ENCODE peak calls at places on chromosome 11, in eight cellular contexts. U, L, B, O, G, Y, X and R are unnamed samples.

GRCh38 chr11:112564228-112564955 is 303.7 kb upstream of the PLET1 start:
- DNase-seq in G (no peak), B (peak), L (no peak), O (no peak), X (peak), U (no peak), Y (no peak), R (peak)

GRCh38 chr11:115409691-115410220 is 94.5 kb downstream of the CADM1 start:
- DNase-seq in O (no peak), U (no peak), B (no peak), Y (no peak), L (no peak), X (no peak), G (no peak), R (no peak)

GRCh38 chr11:8688414-8689362 is 6.1 kb downstream of the RPL27A start:
- DNase-seq in O (peak), G (peak), L (peak), B (peak), X (peak), Y (peak), U (peak), R (peak)

GRCh38 chr11:9397746-9398680 is 13.6 kb downstream of the IPO7 start:
- DNase-seq in Y (no peak), G (no peak), O (peak), B (no peak), U (no peak), L (no peak), X (peak), R (no peak)

GRCh38 chr11:70067591-70068341 is 10.4 kb upstream of the ANO1 start:
- DNase-seq in X (no peak), U (no peak), G (no peak), B (peak), L (no peak), O (no peak), Y (peak), R (no peak)

GRCh38 chr11:69298778-69299461 is 5.0 kb downstream of the MYEOV start:
- DNase-seq in B (peak), O (no peak), Y (no peak), X (peak), U (no peak), G (no peak), L (no peak), R (no peak)

GRCh38 chr11:73237471-73238290 is 19.6 kb downstream of the P2RY2 start:
- DNase-seq in U (no peak), G (peak), O (no peak), L (no peak), Y (no peak), X (peak), B (no peak), R (no peak)

GRCh38 chr11:17415523-17416104 is 27.2 kb upstream of the KCNJ11 start:
- DNase-seq in U (no peak), G (no peak), B (no peak), X (no peak), L (no peak), Y (no peak), O (no peak), R (no peak)

GRCh38 chr11:118928108-118928869 is 2.6 kb upstream of the BCL9L start:
- DNase-seq in L (peak), X (peak), U (peak), B (peak), G (peak), O (peak), Y (peak), R (peak)

GRCh38 chr11:6695377-6695776 is 12.2 kb upstream of the MRPL17 start:
- DNase-seq in B (no peak), G (no peak), L (no peak), X (peak), Y (no peak), O (no peak), U (no peak), R (no peak)

GRCh38 chr11:72234514-72234830 is 9.5 kb downstream of the PHOX2A start:
- DNase-seq in Y (no peak), O (no peak), X (no peak), B (no peak), L (no peak), G (no peak), U (no peak), R (no peak)

GRCh38 chr11:27296406-27296994 is 66.5 kb downstream of the CCDC34 start:
- DNase-seq in G (no peak), B (peak), Y (no peak), X (peak), U (peak), L (no peak), O (peak), R (peak)

GRCh38 chr11:68673291-68673930 is 10.9 kb upstream of the GAL start:
- DNase-seq in X (no peak), L (no peak), G (no peak), B (no peak), O (no peak), Y (no peak), U (no peak), R (no peak)

GRCh38 chr11:64355078-64355940 is 3.7 kb upstream of the RPS6KA4 start:
- DNase-seq in X (peak), O (peak), U (peak), G (peak), L (peak), B (peak), Y (peak), R (peak)